ENCODE peak calls at places on chromosomes 5 and 9, in four cellular contexts. S, J, X and N are unnamed samples.

GRCh38 chr9:136562746-136563506 is 17.1 kb upstream of the NOTCH1 start:
- DNase-seq in S (no peak), X (no peak), J (no peak), N (no peak)

GRCh38 chr5:76660360-76660759 is 37.2 kb upstream of the F2RL2 start:
- DNase-seq in J (no peak), S (no peak), X (no peak), N (no peak)

GRCh38 chr5:107553063-107553676 is 117.6 kb downstream of the EFNA5 start:
- DNase-seq in X (no peak), J (no peak), S (peak; percentile 69), N (no peak)

GRCh38 chr9:23117621-23118020 is 671.0 kb downstream of the DMRTA1 start:
- DNase-seq in J (no peak), S (peak; percentile 0), X (no peak), N (no peak)

GRCh38 chr5:115557667-115558387 is 13.3 kb upstream of the FEM1C start:
- DNase-seq in J (no peak), X (no peak), S (no peak), N (no peak)

GRCh38 chr5:137734962-137735530 is 843 bp downstream of the KLHL3 start:
- DNase-seq in S (peak; percentile 11), J (peak; percentile 49), X (peak; percentile 16), N (no peak)

GRCh38 chr9:37406603-37407401 is 15.7 kb upstream of the GRHPR start:
- DNase-seq in S (no peak), J (no peak), X (no peak), N (no peak)

GRCh38 chr9:121281614-121282291 is 13.8 kb downstream of the GSN start:
- DNase-seq in J (no peak), X (no peak), S (peak; percentile 80), N (peak; percentile 44)